ENCODE peak calls at places on chromosome 14, in six cellular contexts. J is fibroblast of lung, Y is heart right ventricle, E is adrenal gland, G is PC-9, N is tibial artery. U is an unnamed sample. For H3K27me3, the result is how much of the 10 kb centered on the place peaks cover.

GRCh38 chr14:51370758-51371386 is 130.8 kb downstream of the TMX1 start:
- DNase-seq in J (peak), Y (no peak), E (no peak), G (no peak), N (no peak), U (no peak)

GRCh38 chr14:71856199-71856919 is 75.9 kb upstream of the RGS6 start:
- DNase-seq in J (no peak), Y (no peak), E (no peak), G (no peak), N (no peak), U (no peak)

GRCh38 chr14:32457213-32457920 is 128.3 kb downstream of the AKAP6 start:
- DNase-seq in J (peak), Y (peak), E (no peak), G (no peak), N (no peak), U (no peak)

GRCh38 chr14:85191986-85192385 is 338.0 kb upstream of the FLRT2 start:
- DNase-seq in J (no peak), Y (no peak), E (peak), G (no peak), N (no peak), U (no peak)

GRCh38 chr14:21526672-21527319 is 650 bp upstream of the SALL2 start:
- DNase-seq in J (no peak), Y (no peak), E (no peak), G (no peak), N (no peak), U (no peak)

GRCh38 chr14:70472253-70473159 is 20.5 kb downstream of the ADAM21 start:
- DNase-seq in J (no peak), Y (no peak), E (no peak), G (no peak), N (no peak), U (no peak)

GRCh38 chr14:71554323-71554722 is 377.9 kb upstream of the RGS6 start:
- DNase-seq in J (no peak), Y (no peak), E (no peak), G (no peak), N (no peak), U (no peak)

GRCh38 chr14:101074124-101075024 is 170.9 kb upstream of the RTL1 start:
- DNase-seq in J (no peak), Y (no peak), E (no peak), G (no peak), N (no peak), U (no peak)

GRCh38 chr14:73293782-73294781 is 56.8 kb downstream of the PAPLN start:
- DNase-seq in J (peak), Y (no peak), E (no peak), G (no peak), N (no peak), U (no peak)

GRCh38 chr14:24411468-24412454 is 13.0 kb downstream of the NYNRIN start:
- DNase-seq in J (peak), Y (no peak), E (no peak), G (no peak), N (no peak), U (no peak)

GRCh38 chr14:38882533-38882932 is 220.5 kb downstream of the SEC23A start:
- DNase-seq in J (peak), Y (no peak), E (no peak), G (no peak), N (no peak), U (no peak)

GRCh38 chr14:64109821-64110554 is 184.2 kb downstream of the ESR2 start:
- DNase-seq in J (peak), Y (no peak), E (no peak), G (peak), N (no peak), U (no peak)

GRCh38 chr14:55052259-55052930 is 948 bp downstream of the MAPK1IP1L start:
- DNase-seq in J (peak), Y (no peak), E (no peak), G (no peak), N (no peak), U (no peak)

GRCh38 chr14:60649815-60650381 is 621 bp upstream of the SIX1 start:
- DNase-seq in J (no peak), Y (no peak), E (no peak), G (no peak), N (peak), U (no peak)

GRCh38 chr14:101791919-101792572 is 30.5 kb downstream of the PPP2R5C start:
- DNase-seq in J (peak), Y (no peak), E (no peak), G (peak), N (no peak), U (no peak)

GRCh38 chr14:72888636-72889201 is 5.2 kb downstream of the DPF3 start:
- DNase-seq in J (peak), Y (no peak), E (no peak), G (no peak), N (no peak), U (no peak)

GRCh38 chr14:53043107-53043704 is 92.4 kb upstream of the FERMT2 start:
- DNase-seq in J (peak), Y (no peak), E (no peak), G (no peak), N (no peak), U (no peak)

GRCh38 chr14:75399819-75400678 is 27.8 kb upstream of the JDP2 start:
- DNase-seq in J (peak), Y (peak), E (peak), G (peak), N (peak), U (peak)

GRCh38 chr14:61563162-61563511 is 132.2 kb upstream of the HIF1A start:
- DNase-seq in J (no peak), Y (no peak), E (no peak), G (no peak), N (no peak), U (no peak)

GRCh38 chr14:22979748-22980392 is 2.5 kb downstream of the AJUBA start:
- DNase-seq in J (no peak), Y (no peak), E (no peak), G (no peak), N (no peak), U (no peak)

GRCh38 chr14:99179506-99179905 is 92.5 kb downstream of the BCL11B start:
- DNase-seq in J (no peak), Y (no peak), E (no peak), G (no peak), N (no peak), U (no peak)

GRCh38 chr14:86604546-86604945 is 1074.6 kb downstream of the FLRT2 start:
- DNase-seq in J (peak), Y (no peak), E (no peak), G (no peak), N (no peak), U (peak)

GRCh38 chr14:51277753-51278415 is 37.8 kb downstream of the TMX1 start:
- DNase-seq in J (no peak), Y (no peak), E (no peak), G (no peak), N (no peak), U (no peak)

GRCh38 chr14:79836577-79836976 is 374.7 kb downstream of the DIO2 start:
- DNase-seq in J (peak), Y (no peak), E (no peak), G (no peak), N (no peak), U (no peak)

GRCh38 chr14:90740946-90741681 is 75.1 kb downstream of the TTC7B start:
- DNase-seq in J (no peak), Y (no peak), E (no peak), G (no peak), N (no peak), U (no peak)

GRCh38 chr14:59483360-59483759 is 848 bp downstream of the L3HYPDH start:
- DNase-seq in J (peak), Y (no peak), E (peak), G (peak), N (peak), U (peak)

GRCh38 chr14:81523616-81524015 is 10.0 kb downstream of the SEL1L start:
- DNase-seq in J (no peak), Y (no peak), E (no peak), G (no peak), N (no peak), U (no peak)
- TF ChIP-seq CTCF in J (no peak), Y (no peak), E (no peak), G (no peak), N (no peak), U (no peak)

DNA sequence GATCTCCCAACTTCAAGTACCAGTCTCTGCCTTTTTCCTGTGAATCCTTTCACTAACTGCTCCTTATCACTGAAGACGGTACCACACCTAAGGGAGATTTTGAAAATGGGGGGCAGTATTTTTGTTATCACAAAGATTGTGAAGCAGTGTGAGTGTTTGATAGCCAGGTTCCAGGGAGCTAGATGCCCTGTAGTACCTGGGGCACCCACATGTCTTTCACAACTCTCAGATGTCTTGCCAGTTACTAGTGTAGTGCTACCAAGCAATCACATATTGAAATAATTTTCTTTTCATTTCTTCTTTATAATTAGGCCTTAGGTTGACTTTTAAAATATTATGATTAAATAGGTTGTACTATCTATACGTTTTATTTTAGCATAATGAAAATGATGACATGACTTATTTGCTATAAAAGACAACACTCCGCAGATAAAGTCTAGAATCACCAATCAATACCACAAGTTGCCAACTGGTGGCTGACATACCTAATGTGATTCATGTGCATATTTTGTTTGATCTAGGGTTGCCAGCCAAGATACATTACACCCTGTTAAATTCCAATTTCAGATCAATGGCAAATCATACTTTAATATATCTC is 215.9 kb downstream of the EXOC5 start:
- DNase-seq in J (no peak), Y (no peak), E (no peak), G (no peak), N (no peak), U (no peak)
- H3K4me3 ChIP-seq in J (no peak), Y (no peak), E (no peak), G (no peak), N (no peak), U (no peak)

DNA sequence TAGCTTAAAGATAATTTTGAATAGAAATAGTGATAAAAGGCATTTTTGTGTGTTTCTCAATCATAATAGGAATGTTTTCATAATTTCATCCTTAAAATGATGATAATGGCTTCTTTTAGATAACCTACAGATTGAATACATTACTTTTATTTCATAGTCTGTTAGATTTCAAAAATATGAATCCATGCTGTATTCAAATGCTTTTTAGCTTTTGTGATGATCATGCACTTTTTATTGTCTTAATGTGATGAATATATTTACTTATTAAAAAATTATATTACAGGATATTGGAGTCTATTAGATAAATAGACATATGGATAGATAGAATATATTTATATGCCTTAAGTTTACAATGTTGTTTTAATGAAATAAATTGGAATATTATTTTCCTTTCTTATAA is 886.8 kb upstream of the NOVA1 start:
- DNase-seq in J (no peak), Y (no peak), E (no peak), G (no peak), N (no peak), U (no peak)
- H3K27me3 ChIP-seq in J (under half), Y (under half), E (under half), G (under half), N (under half), U (under half)

GRCh38 chr14:68407838-68408237 is 385.0 kb downstream of the ZFP36L1 start:
- DNase-seq in J (no peak), Y (no peak), E (no peak), G (no peak), N (no peak), U (no peak)

GRCh38 chr14:68409355-68409754 is 383.5 kb downstream of the ZFP36L1 start:
- DNase-seq in J (peak), Y (no peak), E (no peak), G (no peak), N (no peak), U (no peak)

GRCh38 chr14:68405959-68406358 is 386.9 kb downstream of the ZFP36L1 start:
- DNase-seq in J (peak), Y (no peak), E (no peak), G (no peak), N (no peak), U (no peak)

GRCh38 chr14:68407275-68407674 is 385.6 kb downstream of the ZFP36L1 start:
- DNase-seq in J (no peak), Y (no peak), E (no peak), G (no peak), N (no peak), U (no peak)

GRCh38 chr14:68408680-68409079 is 384.2 kb downstream of the ZFP36L1 start:
- DNase-seq in J (peak), Y (no peak), E (no peak), G (no peak), N (no peak), U (no peak)
- TF ChIP-seq CTCF in J (peak), Y (no peak), E (no peak), G (no peak), N (peak), U (no peak)